ENCODE peak calls at places on chromosomes 3 and 15, in six cellular contexts. N is heart left ventricle, R is AG04450, C is Peyer's patch, G is astrocyte of the spinal cord, A is lower leg skin. T is an unnamed sample.

GRCh38 chr3:98732239-98733054 is 30.7 kb upstream of the ST3GAL6 start:
- DNase-seq in N (peak), R (no peak), C (peak), G (peak), A (peak), T (peak)

GRCh38 chr15:66801266-66801665 is 99.2 kb downstream of the SMAD6 start:
- DNase-seq in N (no peak), R (no peak), C (no peak), G (no peak), A (no peak), T (no peak)

GRCh38 chr3:62149539-62149938 is 223.8 kb downstream of the FEZF2 start:
- DNase-seq in N (no peak), R (no peak), C (no peak), G (no peak), A (no peak), T (no peak)

GRCh38 chr3:6254490-6254889 is 606.4 kb upstream of the GRM7 start:
- DNase-seq in N (no peak), R (no peak), C (no peak), G (no peak), A (no peak), T (no peak)

GRCh38 chr15:67406257-67406861 is 114.6 kb upstream of the C15orf61 start:
- DNase-seq in N (no peak), R (no peak), C (no peak), G (no peak), A (no peak), T (peak)

GRCh38 chr15:88535100-88535499 is 11.4 kb downstream of the DET1 start:
- DNase-seq in N (no peak), R (no peak), C (no peak), G (no peak), A (no peak), T (peak)

GRCh38 chr3:101642441-101642840 is 34.5 kb downstream of the ZBTB11 start:
- DNase-seq in N (no peak), R (no peak), C (no peak), G (no peak), A (no peak), T (no peak)

GRCh38 chr3:187966636-187967035 is 187.3 kb upstream of the LPP start:
- DNase-seq in N (no peak), R (no peak), C (no peak), G (no peak), A (no peak), T (no peak)

GRCh38 chr3:152943645-152944044 is 108.7 kb downstream of the P2RY1 start:
- DNase-seq in N (no peak), R (no peak), C (no peak), G (no peak), A (no peak), T (peak)

GRCh38 chr15:75195766-75196241 is 5.9 kb upstream of the C15orf39 start:
- DNase-seq in N (no peak), R (no peak), C (no peak), G (no peak), A (no peak), T (no peak)

GRCh38 chr3:23961064-23961463 is 16.0 kb downstream of the NR1D2 start:
- DNase-seq in N (no peak), R (no peak), C (no peak), G (no peak), A (no peak), T (no peak)

GRCh38 chr3:4394048-4394447 is 73.0 kb downstream of the SUMF1 start:
- DNase-seq in N (no peak), R (no peak), C (no peak), G (peak), A (no peak), T (peak)

GRCh38 chr15:53569756-53570480 is 189.5 kb downstream of the WDR72 start:
- DNase-seq in N (no peak), R (no peak), C (no peak), G (peak), A (no peak), T (no peak)

GRCh38 chr3:102102394-102102793 is 253.1 kb downstream of the NFKBIZ start:
- DNase-seq in N (no peak), R (no peak), C (no peak), G (no peak), A (no peak), T (no peak)

GRCh38 chr3:159619341-159619885 is 369.2 kb upstream of the IL12A start:
- DNase-seq in N (no peak), R (no peak), C (no peak), G (peak), A (no peak), T (peak)

GRCh38 chr3:149655826-149656599 is 1.8 kb downstream of the WWTR1 start:
- DNase-seq in N (no peak), R (no peak), C (no peak), G (no peak), A (no peak), T (peak)
- H3K4me3 ChIP-seq in N (peak), R (peak), C (peak), G (peak), A (peak), T (peak)

DNA sequence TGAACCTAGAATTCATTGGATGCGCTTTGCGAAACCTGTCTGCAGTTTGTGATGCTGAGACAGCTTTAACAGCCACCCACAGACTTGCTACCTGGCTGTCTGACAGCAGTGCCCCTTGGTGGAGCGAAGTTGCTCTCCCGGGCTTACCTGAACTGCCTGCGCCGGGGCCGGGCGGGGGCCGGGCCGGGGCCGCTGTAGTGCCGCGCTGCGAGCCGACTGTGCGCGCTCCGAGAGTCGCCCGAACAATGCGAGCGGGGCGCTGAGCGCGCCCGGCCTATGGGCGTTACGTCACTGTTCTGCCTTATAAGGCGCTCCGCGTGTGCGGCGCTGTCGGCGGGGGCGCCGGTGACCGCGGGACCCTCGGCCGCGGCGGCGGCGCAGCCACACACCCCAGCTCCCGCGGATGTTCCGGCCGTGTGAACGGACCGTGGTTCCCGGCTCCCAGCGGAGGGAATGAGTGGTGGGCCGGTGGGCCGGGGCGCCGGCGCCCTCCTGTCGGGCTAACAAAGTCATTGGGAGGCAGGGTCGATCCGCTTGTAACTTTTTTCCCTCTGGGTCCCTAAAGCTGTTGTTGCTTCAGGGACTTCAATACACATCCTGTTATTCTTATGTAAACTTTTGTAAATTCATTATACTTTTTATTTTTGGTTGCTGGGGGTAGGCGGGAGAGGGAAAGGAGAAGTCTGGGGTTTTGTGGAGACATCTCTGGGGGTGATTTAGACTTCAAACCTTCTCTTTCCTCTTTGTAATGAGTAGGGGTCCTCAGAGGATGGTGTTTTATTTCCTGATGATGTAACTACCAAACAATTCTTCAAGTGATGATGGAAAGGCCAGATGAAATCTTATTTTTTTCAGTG is 58.5 kb downstream of the CMSS1 start:
- DNase-seq in N (peak), R (no peak), C (peak), G (peak), A (peak), T (peak)
- TF ChIP-seq CTCF in N (peak), R (no peak), C (no peak), G (no peak), A (no peak), T (no peak)

DNA sequence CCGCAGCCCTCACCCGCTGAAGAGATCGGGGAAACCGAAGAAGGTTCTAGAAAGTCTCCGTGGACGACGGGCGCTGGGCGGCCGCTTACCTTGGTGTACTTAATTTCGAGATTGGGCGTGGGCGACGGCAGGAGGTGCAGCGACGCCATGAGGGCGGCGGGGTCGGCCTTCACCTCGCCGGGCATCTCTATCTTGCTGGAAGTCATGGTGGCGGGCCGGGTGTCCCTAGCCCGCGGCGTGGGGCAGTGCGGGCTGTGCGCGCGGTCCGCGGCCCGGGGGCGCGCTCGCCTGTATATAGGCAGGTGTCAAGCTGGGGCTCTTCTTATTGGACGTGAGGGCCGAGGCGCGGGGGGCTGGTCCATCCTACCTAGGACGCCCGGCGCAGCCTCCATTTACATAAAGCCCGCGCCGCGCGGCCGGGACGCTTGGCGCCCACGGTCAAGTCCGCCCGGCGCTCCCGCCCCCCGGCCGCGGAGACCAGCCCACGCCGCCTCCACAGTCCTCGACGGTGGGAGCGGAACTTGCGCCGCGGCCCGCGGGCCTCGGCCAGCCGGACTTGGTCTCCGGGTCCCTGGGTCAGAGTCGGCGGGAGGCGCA is at the start of gene ALDH1A2:
- DNase-seq in N (peak), R (no peak), C (peak), G (no peak), A (no peak), T (peak)
- H3K4me3 ChIP-seq in N (peak), R (peak), C (peak), G (peak), A (peak), T (peak)

DNA sequence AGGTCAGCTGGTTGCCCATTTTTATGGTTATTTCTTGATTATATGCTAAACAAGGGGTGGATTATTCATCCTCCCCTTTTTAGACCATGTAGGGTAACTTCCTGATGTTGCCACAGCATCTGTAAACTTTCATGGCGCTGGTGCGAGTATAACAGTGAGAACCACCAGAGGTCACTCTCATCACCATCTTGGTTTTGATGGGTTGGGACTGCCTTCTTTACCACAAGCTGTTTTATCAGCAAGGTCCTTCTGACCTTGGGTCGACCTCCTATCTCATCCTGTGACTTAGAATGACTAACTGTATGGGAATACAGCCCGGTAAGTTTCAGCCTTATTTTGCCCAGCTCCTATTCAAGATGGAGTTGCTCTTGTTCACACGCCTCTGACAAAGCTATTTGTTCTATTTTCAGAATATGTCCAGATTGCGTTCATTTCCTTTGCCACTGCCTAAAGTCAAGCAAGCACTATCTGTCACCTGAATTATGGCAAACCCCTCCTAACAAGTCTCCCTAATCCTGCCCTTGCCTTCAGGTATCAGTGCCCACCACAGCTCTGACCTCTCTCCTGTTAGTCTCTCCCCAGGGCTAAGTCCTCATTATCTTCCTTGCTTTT is 308.5 kb downstream of the ROBO2 start:
- DNase-seq in N (no peak), R (no peak), C (no peak), G (peak), A (no peak), T (peak)
- TF ChIP-seq CTCF in N (no peak), R (peak), C (no peak), G (peak), A (no peak), T (no peak)

GRCh38 chr3:52536369-52537164 is at the start of gene UQCC5:
- DNase-seq in N (peak), R (peak), C (peak), G (peak), A (peak), T (peak)

GRCh38 chr3:52534281-52535183 is 875 bp upstream of the NT5DC2 start:
- DNase-seq in N (peak), R (no peak), C (peak), G (peak), A (no peak), T (peak)

GRCh38 chr3:52536112-52536368 is 365 bp upstream of the UQCC5 start:
- DNase-seq in N (no peak), R (no peak), C (no peak), G (no peak), A (no peak), T (no peak)

GRCh38 chr3:52537165-52537635 is 795 bp downstream of the UQCC5 start:
- DNase-seq in N (no peak), R (no peak), C (no peak), G (no peak), A (no peak), T (no peak)

DNA sequence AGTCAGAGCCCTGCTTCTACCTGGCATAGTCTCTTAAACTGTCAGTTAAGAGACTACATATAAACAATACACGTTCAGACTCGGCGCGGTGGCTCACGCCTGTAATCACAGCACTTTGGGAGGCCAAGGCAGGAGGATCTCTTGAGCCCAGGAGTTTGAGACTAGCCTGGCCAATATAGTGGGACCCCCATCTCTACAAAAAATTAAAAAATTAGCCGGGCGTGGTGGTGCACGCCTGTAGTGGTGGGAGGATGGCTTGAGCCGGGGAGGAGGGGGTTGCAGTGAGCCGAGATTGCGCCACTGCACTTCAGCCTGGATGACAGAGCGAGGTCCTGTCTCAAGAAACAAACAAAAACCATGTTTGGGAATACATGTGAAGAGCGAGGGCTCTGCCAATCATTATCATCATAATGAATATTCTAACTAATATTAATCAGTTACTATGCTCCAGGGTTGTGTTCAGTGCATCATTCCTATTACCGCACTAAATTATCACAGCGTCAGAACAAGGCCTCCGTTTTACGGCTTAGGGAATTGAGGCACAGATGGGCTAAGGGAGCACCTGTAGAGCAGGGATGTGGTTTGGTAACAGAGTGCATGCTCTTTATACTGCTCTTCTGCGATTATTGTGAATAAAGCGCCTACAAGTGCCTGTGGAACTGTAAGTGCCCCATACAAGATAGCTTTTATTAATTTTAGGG is 844 bp upstream of the UQCC5 start:
- DNase-seq in N (peak), R (no peak), C (no peak), G (no peak), A (no peak), T (no peak)
- H3K4me3 ChIP-seq in N (no peak), R (no peak), C (peak), G (no peak), A (no peak), T (no peak)

GRCh38 chr3:120442975-120443517 is 7.7 kb downstream of the FSTL1 start:
- DNase-seq in N (no peak), R (no peak), C (no peak), G (no peak), A (no peak), T (peak)
- TF ChIP-seq CTCF in N (peak), R (peak), C (no peak), G (peak), A (no peak), T (peak)

T was measured in cardiac fibroblast.